ENCODE peak calls at places on chromosomes 11 and 22, in five cellular contexts. Y, Q, L, G and R are unnamed samples.

GRCh38 chr11:64000026-64000739 is 13.9 kb downstream of the OTUB1 start:
- DNase-seq in G (peak), Q (peak), L (no peak), Y (peak), R (no peak)

GRCh38 chr11:36214484-36214883 is 74.7 kb downstream of the COMMD9 start:
- DNase-seq in Q (no peak), Y (no peak), G (no peak), L (no peak), R (no peak)

GRCh38 chr11:21625982-21626381 is 566.9 kb upstream of the ANO5 start:
- DNase-seq in Y (no peak), G (no peak), L (no peak), Q (no peak), R (no peak)

GRCh38 chr22:38411016-38411415 is 44.0 kb downstream of the KCNJ4 start:
- DNase-seq in Y (no peak), G (no peak), Q (no peak), L (no peak), R (no peak)

GRCh38 chr11:121914508-121914907 is 201.5 kb downstream of the BLID start:
- DNase-seq in Y (no peak), Q (no peak), G (no peak), L (no peak), R (no peak)

GRCh38 chr11:33692013-33692504 is 8.6 kb downstream of the C11orf91 start:
- DNase-seq in L (no peak), Y (no peak), G (no peak), Q (peak), R (peak)

GRCh38 chr11:126442523-126442922 is 87.0 kb downstream of the ST3GAL4 start:
- DNase-seq in Q (no peak), Y (no peak), L (no peak), G (no peak), R (no peak)

GRCh38 chr22:28064941-28065340 is 145.9 kb upstream of the PITPNB start:
- DNase-seq in Y (no peak), G (no peak), Q (no peak), L (no peak), R (no peak)

GRCh38 chr11:61775606-61776554 is 16.5 kb downstream of the TMEM258 start:
- DNase-seq in Q (no peak), L (no peak), G (no peak), Y (no peak), R (no peak)

GRCh38 chr11:21921151-21921550 is 271.7 kb upstream of the ANO5 start:
- DNase-seq in Y (no peak), G (no peak), L (no peak), Q (no peak), R (no peak)

GRCh38 chr11:14067686-14068085 is 105.2 kb downstream of the SPON1 start:
- DNase-seq in Q (no peak), G (no peak), Y (no peak), L (no peak), R (no peak)

GRCh38 chr11:102527041-102527440 is 3.5 kb downstream of the MMP7 start:
- DNase-seq in Q (no peak), L (no peak), Y (no peak), G (no peak), R (no peak)

GRCh38 chr11:104876838-104877500 is 21.3 kb downstream of the CASP12 start:
- DNase-seq in Q (no peak), Y (no peak), G (no peak), L (no peak), R (no peak)

GRCh38 chr11:8699903-8700302 is 17.3 kb downstream of the RPL27A start:
- DNase-seq in L (no peak), Q (no peak), G (no peak), Y (no peak), R (no peak)

GRCh38 chr11:79482800-79483199 is 42.0 kb upstream of the TENM4 start:
- DNase-seq in Q (no peak), G (no peak), L (no peak), Y (peak), R (no peak)

GRCh38 chr11:19910931-19911330 is 198.3 kb downstream of the NAV2 start:
- DNase-seq in G (no peak), L (no peak), Q (no peak), Y (no peak), R (no peak)

GRCh38 chr11:113667801-113668200 is 38.3 kb downstream of the TMPRSS5 start:
- DNase-seq in G (no peak), L (no peak), Y (no peak), Q (no peak), R (no peak)

GRCh38 chr11:73972187-73972586 is 10.5 kb downstream of the UCP2 start:
- DNase-seq in L (no peak), Q (no peak), Y (no peak), G (no peak), R (no peak)

GRCh38 chr22:49833340-49834007 is 5.8 kb upstream of the BRD1 start:
- DNase-seq in L (no peak), Q (no peak), G (no peak), Y (no peak), R (no peak)

GRCh38 chr11:61080986-61081590 is 21.2 kb upstream of the CD5 start:
- DNase-seq in Y (no peak), G (no peak), Q (no peak), L (no peak), R (no peak)

GRCh38 chr11:43936081-43936480 is 6.4 kb upstream of the C11orf96 start:
- DNase-seq in Y (no peak), L (no peak), Q (no peak), G (no peak), R (no peak)

GRCh38 chr11:78586452-78587046 is 11.9 kb upstream of the NARS2 start:
- DNase-seq in L (peak), Q (no peak), Y (peak), G (no peak), R (no peak)

GRCh38 chr11:16737860-16738197 is 618 bp upstream of the C11orf58 start:
- DNase-seq in L (peak), Y (no peak), Q (no peak), G (no peak), R (no peak)

GRCh38 chr11:103892603-103893002 is 143.8 kb upstream of the DDI1 start:
- DNase-seq in Y (no peak), L (no peak), G (no peak), Q (no peak), R (peak)

GRCh38 chr11:82845336-82846036 is 54.7 kb downstream of the PRCP start:
- DNase-seq in Q (no peak), Y (no peak), G (no peak), L (no peak), R (no peak)

GRCh38 chr11:15258433-15259350 is 144.0 kb downstream of the INSC start:
- DNase-seq in G (no peak), Y (peak), Q (no peak), L (peak), R (peak)